ENCODE peak calls at places on chromosome 3, in seven cellular contexts. L is RWPE1, T is GOT3, S is left lobe of liver, J is SK-N-DZ, M is NCI-H1105, G is lower leg skin. K is an unnamed sample.

GRCh38 chr3:186380622-186381380 is 18.8 kb upstream of the DGKG start:
- DNase-seq in L (no peak), S (no peak), M (no peak), G (no peak), T (no peak), J (no peak), K (peak)

GRCh38 chr3:13927295-13927694 is 47.4 kb upstream of the WNT7A start:
- DNase-seq in L (no peak), S (no peak), M (no peak), T (no peak), J (no peak), G (no peak), K (no peak)

GRCh38 chr3:182954553-182954952 is 25.8 kb downstream of the DCUN1D1 start:
- DNase-seq in T (no peak), L (no peak), J (no peak), S (no peak), M (no peak), G (no peak), K (no peak)

GRCh38 chr3:187972454-187972853 is 181.5 kb upstream of the LPP start:
- DNase-seq in S (no peak), J (no peak), G (no peak), L (no peak), T (no peak), M (no peak), K (no peak)

GRCh38 chr3:136070953-136071949 is 105.7 kb downstream of the PPP2R3A start:
- DNase-seq in G (no peak), M (no peak), T (no peak), L (no peak), S (no peak), J (no peak), K (no peak)

GRCh38 chr3:71218508-71218907 is 365.0 kb downstream of the FOXP1 start:
- DNase-seq in T (no peak), G (no peak), J (no peak), L (no peak), M (no peak), S (no peak), K (no peak)

GRCh38 chr3:151430821-151431484 is 29.9 kb downstream of the IGSF10 start:
- DNase-seq in M (no peak), G (peak), L (no peak), J (no peak), S (no peak), T (no peak), K (no peak)

GRCh38 chr3:195758721-195759353 is 38.1 kb downstream of the MUC20 start:
- DNase-seq in S (no peak), M (no peak), L (no peak), G (no peak), J (no peak), T (no peak), K (no peak)

GRCh38 chr3:100040846-100041245 is 73.5 kb downstream of the FILIP1L start:
- DNase-seq in S (no peak), M (no peak), J (no peak), T (no peak), G (no peak), L (no peak), K (no peak)

GRCh38 chr3:196757876-196758739 is 18.5 kb downstream of the PAK2 start:
- DNase-seq in G (no peak), L (no peak), M (no peak), S (no peak), J (no peak), T (no peak), K (peak)

GRCh38 chr3:112120485-112120836 is 12.6 kb downstream of the GCSAM start:
- DNase-seq in T (no peak), S (no peak), G (no peak), J (no peak), M (no peak), L (no peak), K (no peak)